ENCODE peak calls at places on chromosome 4, in six cellular contexts. N is transverse colon, K is uterus, B is astrocyte of the spinal cord, F is fibroblast of mammary gland, Z is Peyer's patch. G is an unnamed sample.

GRCh38 chr4:1793496-1793840 is 375 bp downstream of the FGFR3 start:
- DNase-seq in Z (peak; percentile 61), N (peak; percentile 65), F (no peak), K (no peak), B (no peak), G (peak; percentile 43)

GRCh38 chr4:44016582-44017421 is 431.8 kb downstream of the KCTD8 start:
- DNase-seq in F (peak; percentile 2), N (no peak), B (peak; percentile 25), Z (no peak), K (no peak), G (no peak)

GRCh38 chr4:107006218-107006617 is 29.9 kb downstream of the DKK2 start:
- DNase-seq in N (no peak), F (no peak), B (no peak), K (no peak), Z (no peak), G (no peak)

GRCh38 chr4:147678796-147679549 is 5.0 kb downstream of the PRMT9 start:
- DNase-seq in N (no peak), K (no peak), Z (no peak), B (no peak), F (peak; percentile 49), G (no peak)

GRCh38 chr4:140719022-140719421 is 37.2 kb downstream of the TBC1D9 start:
- DNase-seq in F (peak; percentile 78), K (no peak), Z (no peak), B (peak; percentile 56), N (no peak), G (no peak)

GRCh38 chr4:124610214-124610613 is 102.3 kb downstream of the ANKRD50 start:
- DNase-seq in B (no peak), N (no peak), F (no peak), Z (no peak), K (no peak), G (no peak)

GRCh38 chr4:2871466-2871865 is 27.8 kb downstream of the ADD1 start:
- DNase-seq in Z (no peak), N (no peak), K (no peak), B (no peak), F (no peak), G (no peak)

GRCh38 chr4:183354213-183354612 is 32.0 kb upstream of the CLDN24 start:
- DNase-seq in K (no peak), B (no peak), N (no peak), F (no peak), Z (peak; percentile 25), G (no peak)

GRCh38 chr4:126705271-126705670 is 927.5 kb upstream of the INTU start:
- DNase-seq in N (no peak), K (no peak), Z (no peak), F (no peak), B (peak; percentile 28), G (no peak)

GRCh38 chr4:145788765-145789164 is 108.8 kb downstream of the C4orf51 start:
- DNase-seq in N (no peak), Z (no peak), K (no peak), B (no peak), F (peak; percentile 12), G (no peak)

GRCh38 chr4:170234800-170235199 is 145.0 kb upstream of the AADAT start:
- DNase-seq in Z (no peak), F (no peak), K (no peak), B (no peak), N (no peak), G (no peak)

GRCh38 chr4:159685406-159686092 is 582.7 kb downstream of the RAPGEF2 start:
- DNase-seq in N (no peak), K (no peak), Z (no peak), B (peak; percentile 77), F (no peak), G (no peak)

GRCh38 chr4:1193206-1194027 is 21.0 kb upstream of the SPON2 start:
- DNase-seq in K (peak; percentile 48), F (no peak), N (no peak), Z (peak; percentile 46), B (no peak), G (peak; percentile 12)

GRCh38 chr4:67456577-67457196 is 88.6 kb downstream of the CENPC start:
- DNase-seq in F (no peak), B (no peak), K (no peak), Z (no peak), N (peak; percentile 40), G (no peak)

GRCh38 chr4:55673424-55673823 is 37.3 kb upstream of the NMU start:
- DNase-seq in Z (no peak), F (no peak), N (no peak), K (no peak), B (no peak), G (no peak)

GRCh38 chr4:41546638-41547037 is 8.7 kb downstream of the LIMCH1 start:
- DNase-seq in F (no peak), K (no peak), B (no peak), Z (no peak), N (no peak), G (no peak)

GRCh38 chr4:48778431-48779094 is 1.5 kb downstream of the FRYL start:
- DNase-seq in N (no peak), Z (no peak), K (no peak), F (peak; percentile 55), B (peak; percentile 49), G (no peak)

GRCh38 chr4:41933997-41934812 is 1.0 kb upstream of the TMEM33 start:
- DNase-seq in B (no peak), F (peak; percentile 5), K (no peak), Z (no peak), N (no peak), G (no peak)

GRCh38 chr4:185265942-185266341 is 56.5 kb downstream of the SNX25 start:
- DNase-seq in Z (no peak), F (peak; percentile 55), B (peak; percentile 76), N (no peak), K (no peak), G (no peak)

GRCh38 chr4:106062452-106062875 is 167.2 kb downstream of the NPNT start:
- DNase-seq in F (peak; percentile 53), N (no peak), B (peak; percentile 86), Z (no peak), K (no peak), G (no peak)

GRCh38 chr4:1009647-1010521 is 1.5 kb upstream of the FGFRL1 start:
- DNase-seq in N (peak; percentile 84), F (peak; percentile 33), B (peak; percentile 32), K (peak; percentile 72), Z (peak; percentile 89), G (peak; percentile 78)

GRCh38 chr4:87911252-87911774 is 64.2 kb upstream of the SPP1 start:
- DNase-seq in F (no peak), N (no peak), K (no peak), Z (no peak), B (no peak), G (no peak)

GRCh38 chr4:7103599-7104365 is 35.9 kb upstream of the GRPEL1 start:
- DNase-seq in K (peak; percentile 79), F (no peak), Z (peak; percentile 91), B (no peak), N (peak; percentile 86), G (no peak)

GRCh38 chr4:7104366-7105031 is 36.6 kb upstream of the GRPEL1 start:
- DNase-seq in B (no peak), F (no peak), Z (no peak), K (no peak), N (no peak), G (no peak)

GRCh38 chr4:7101692-7102515 is 34.0 kb upstream of the GRPEL1 start:
- DNase-seq in K (peak; percentile 78), F (peak; percentile 64), B (peak; percentile 61), N (peak; percentile 80), Z (peak; percentile 88), G (peak; percentile 34)

GRCh38 chr4:7105261-7105660 is 37.4 kb upstream of the GRPEL1 start:
- DNase-seq in F (peak; percentile 16), K (no peak), N (no peak), B (no peak), Z (no peak), G (no peak)

GRCh38 chr4:7103031-7103598 is 35.3 kb upstream of the GRPEL1 start:
- DNase-seq in B (peak; percentile 67), Z (peak; percentile 96), F (peak; percentile 59), N (peak; percentile 93), K (peak; percentile 93), G (peak; percentile 65)
- TF ChIP-seq CTCF in B (no peak), Z (no peak), F (no peak), N (no peak), K (no peak), G (no peak)

GRCh38 chr4:177809786-177810185 is 367.5 kb upstream of the AGA start:
- DNase-seq in F (no peak), K (no peak), Z (peak; percentile 66), B (no peak), N (peak; percentile 17), G (no peak)

GRCh38 chr4:177810210-177810609 is 368.0 kb upstream of the AGA start:
- DNase-seq in K (no peak), B (no peak), Z (no peak), N (no peak), F (no peak), G (no peak)
- TF ChIP-seq CTCF in K (no peak), B (no peak), Z (no peak), N (no peak), F (no peak), G (no peak)

GRCh38 chr4:73021634-73022033 is 47.9 kb downstream of the COX18 start:
- DNase-seq in B (peak; percentile 55), Z (no peak), K (no peak), N (no peak), F (peak; percentile 51), G (no peak)
- TF ChIP-seq CTCF in B (peak; percentile 33), Z (no peak), K (no peak), N (no peak), F (peak; percentile 27), G (no peak)

GRCh38 chr4:5823542-5824211 is 69.2 kb downstream of the CRMP1 start:
- DNase-seq in K (no peak), B (no peak), F (no peak), N (no peak), Z (no peak), G (no peak)

GRCh38 chr4:5824227-5824626 is 68.7 kb downstream of the CRMP1 start:
- DNase-seq in F (no peak), N (no peak), K (no peak), Z (no peak), B (no peak), G (no peak)

GRCh38 chr4:5826437-5827107 is 66.3 kb downstream of the CRMP1 start:
- DNase-seq in B (no peak), K (no peak), N (no peak), F (no peak), Z (no peak), G (no peak)

GRCh38 chr4:5825642-5826041 is 67.2 kb downstream of the CRMP1 start:
- DNase-seq in F (no peak), B (no peak), K (no peak), N (no peak), Z (no peak), G (no peak)

GRCh38 chr4:5824635-5825034 is 68.3 kb downstream of the CRMP1 start:
- DNase-seq in Z (no peak), K (no peak), B (peak; percentile 39), F (peak; percentile 59), N (no peak), G (no peak)
- TF ChIP-seq CTCF in Z (no peak), K (peak; percentile 11), B (peak; percentile 73), F (peak; percentile 64), N (no peak), G (no peak)